ENCODE peak calls at places on chromosomes 3 and 15, in nine cellular contexts. E is naive B cell; N is A549; K is KBM-7; L is activated CD8-positive, alpha-beta memory T cell treated with anti-CD3 and anti-CD28 coated beads for 48 hours; A is choroid plexus epithelial cell; O is CD4-positive, CD25-positive, alpha-beta regulatory T cell; F is G401; P is NCI-H1105 treated with DMSO at 0.1 percent for 48 hours. R is an unnamed sample.

GRCh38 chr3:31882431-31882830 is 98.6 kb downstream of the OSBPL10 start:
- DNase-seq in E (no peak), N (peak), K (no peak), L (no peak), A (no peak), O (no peak), F (no peak), P (no peak), R (no peak)

GRCh38 chr3:128456776-128457715 is 9.6 kb downstream of the DNAJB8 start:
- DNase-seq in E (no peak), N (no peak), K (peak), L (no peak), A (no peak), O (no peak), F (no peak), P (no peak), R (no peak)

GRCh38 chr15:88312941-88313579 is 56.5 kb upstream of the NTRK3 start:
- DNase-seq in E (no peak), N (no peak), K (no peak), L (no peak), A (no peak), O (no peak), F (no peak), P (no peak), R (no peak)

GRCh38 chr15:49610166-49610918 is 10.3 kb downstream of the FAM227B start:
- DNase-seq in E (no peak), N (no peak), K (no peak), L (no peak), A (no peak), O (no peak), F (no peak), P (no peak), R (no peak)

GRCh38 chr15:28020644-28021043 is 78.5 kb downstream of the OCA2 start:
- DNase-seq in E (no peak), N (no peak), K (no peak), L (no peak), A (no peak), O (no peak), F (peak), P (no peak), R (no peak)

GRCh38 chr3:64859625-64860590 is 172.1 kb upstream of the ADAMTS9 start:
- DNase-seq in E (no peak), N (no peak), K (peak), L (no peak), A (peak), O (no peak), F (no peak), P (no peak), R (no peak)

GRCh38 chr3:104548401-104548800 is 818.3 kb upstream of the ALCAM start:
- DNase-seq in E (no peak), N (no peak), K (no peak), L (no peak), A (no peak), O (no peak), F (no peak), P (no peak), R (no peak)

GRCh38 chr3:98021821-98022220 is 13.3 kb downstream of the GABRR3 start:
- DNase-seq in E (no peak), N (no peak), K (no peak), L (no peak), A (peak), O (no peak), F (no peak), P (peak), R (no peak)

GRCh38 chr15:20341901-20342605 is 199.5 kb downstream of the GOLGA6L6 start:
- DNase-seq in E (no peak), N (peak), K (no peak), L (no peak), A (no peak), O (peak), F (no peak), P (no peak), R (no peak)

GRCh38 chr3:78839710-78840109 is 928.1 kb downstream of the ROBO1 start:
- DNase-seq in E (no peak), N (peak), K (no peak), L (no peak), A (no peak), O (no peak), F (no peak), P (no peak), R (no peak)

GRCh38 chr3:8606666-8607065 is 37.9 kb downstream of the SSUH2 start:
- DNase-seq in E (no peak), N (no peak), K (no peak), L (no peak), A (peak), O (no peak), F (no peak), P (no peak), R (no peak)